ENCODE peak calls at places on chromosomes 12 and 14, in nine cellular contexts. Q, L, C, O, H, Y, U, M and N are unnamed samples.

GRCh38 chr12:58728397-58728796 is 191.9 kb downstream of the LRIG3 start:
- DNase-seq in M (no peak), U (no peak), O (no peak), Q (no peak), C (no peak), H (no peak), L (no peak), Y (peak; percentile 37), N (no peak)

GRCh38 chr14:20409226-20409625 is 4.1 kb downstream of the TEP1 start:
- DNase-seq in U (no peak), Q (no peak), O (no peak), H (no peak), C (no peak), L (no peak), Y (no peak), M (no peak), N (no peak)

GRCh38 chr12:132886529-132887477 is 602 bp downstream of the CHFR start:
- DNase-seq in C (no peak), M (no peak), L (no peak), U (peak; percentile 21), O (no peak), H (no peak), Q (no peak), Y (peak; percentile 52), N (peak; percentile 45)

GRCh38 chr14:29140059-29140458 is 373.5 kb downstream of the FOXG1 start:
- DNase-seq in H (no peak), C (no peak), O (no peak), Q (no peak), M (no peak), Y (no peak), U (no peak), L (no peak), N (no peak)

GRCh38 chr14:105926415-105927093 is 400.2 kb downstream of the TMEM121 start:
- DNase-seq in U (no peak), H (no peak), M (no peak), O (no peak), L (peak; percentile 73), C (no peak), Q (peak; percentile 38), Y (no peak), N (no peak)

GRCh38 chr12:27305673-27306504 is 26.7 kb upstream of the BMAL2 start:
- DNase-seq in L (no peak), M (no peak), Q (no peak), C (no peak), H (peak; percentile 73), Y (peak; percentile 49), U (peak; percentile 69), O (no peak), N (peak; percentile 48)

GRCh38 chr14:44720707-44721106 is 213.6 kb upstream of the FSCB start:
- DNase-seq in C (no peak), H (no peak), O (no peak), L (no peak), U (no peak), Y (no peak), M (no peak), Q (no peak), N (no peak)

GRCh38 chr14:100622234-100622633 is 35.0 kb upstream of the BEGAIN start:
- DNase-seq in M (peak; percentile 59), C (no peak), L (peak; percentile 54), O (no peak), Q (no peak), H (no peak), U (no peak), Y (no peak), N (no peak)

GRCh38 chr14:34029921-34030334 is 79.1 kb upstream of the EGLN3 start:
- DNase-seq in Y (no peak), M (peak; percentile 79), U (peak; percentile 88), C (peak; percentile 72), Q (peak; percentile 67), L (no peak), O (no peak), H (no peak), N (no peak)

GRCh38 chr14:64556526-64556925 is 6.8 kb downstream of the PPP1R36 start:
- DNase-seq in C (no peak), M (no peak), H (no peak), Q (no peak), O (no peak), U (peak; percentile 95), L (no peak), Y (peak; percentile 44), N (peak; percentile 40)

GRCh38 chr12:67082221-67082620 is 186.9 kb upstream of the CAND1 start:
- DNase-seq in H (no peak), Q (no peak), L (no peak), C (no peak), Y (no peak), O (no peak), U (no peak), M (no peak), N (no peak)

GRCh38 chr12:632102-632696 is 31.0 kb downstream of the NINJ2 start:
- DNase-seq in L (peak; percentile 13), Q (no peak), U (peak; percentile 80), Y (peak; percentile 98), C (peak; percentile 38), O (no peak), M (no peak), H (no peak), N (no peak)

GRCh38 chr12:59182191-59182590 is 261.9 kb upstream of the LRIG3 start:
- DNase-seq in H (no peak), C (no peak), Y (no peak), Q (no peak), O (no peak), U (no peak), M (no peak), L (no peak), N (no peak)

GRCh38 chr12:96375841-96376249 is 24.4 kb downstream of the CDK17 start:
- DNase-seq in L (no peak), C (no peak), O (peak; percentile 56), U (no peak), Y (no peak), H (peak; percentile 83), M (no peak), Q (no peak), N (no peak)
- H3K4me1 ChIP-seq in L (peaks cover 45% of the 10 kb centered on the region), C (peaks cover 29% of the 10 kb centered on the region), O (peaks cover 18% of the 10 kb centered on the region), U (peaks cover 13% of the 10 kb centered on the region), Y (peaks cover 7% of the 10 kb centered on the region), H (peaks cover 68% of the 10 kb centered on the region), M (peaks cover 12% of the 10 kb centered on the region), Q (peaks cover 64% of the 10 kb centered on the region), N (peaks cover 30% of the 10 kb centered on the region)

DNA sequence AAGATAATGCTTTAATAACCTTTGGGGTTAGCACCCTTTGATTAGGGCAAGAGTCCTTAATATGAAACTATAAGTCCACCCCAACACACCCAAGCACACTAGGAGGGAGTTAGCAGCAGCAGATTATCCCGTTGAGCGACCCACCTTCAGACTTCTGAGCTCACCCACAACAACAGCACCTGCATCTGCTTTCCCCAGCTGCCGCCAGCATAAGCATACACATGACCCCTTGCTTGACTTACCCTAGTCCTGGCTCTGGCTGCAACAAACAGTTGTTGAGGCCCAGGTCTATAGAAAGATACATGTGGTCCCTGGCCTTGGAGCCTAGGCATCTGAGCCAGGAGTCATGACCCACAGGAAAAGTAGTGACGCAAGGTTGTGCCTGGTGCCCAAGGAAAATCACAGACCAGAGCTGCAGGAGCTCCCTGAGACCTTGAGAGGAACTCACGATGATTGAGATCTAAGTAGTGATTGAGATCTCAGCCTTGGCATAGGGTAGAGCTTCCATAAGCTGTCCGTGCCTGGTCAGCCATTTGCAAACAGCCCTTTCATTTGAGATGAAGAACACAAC is 19.0 kb downstream of the ZDHHC22 start:
- DNase-seq in Y (no peak), H (no peak), U (no peak), L (no peak), C (no peak), M (no peak), O (no peak), Q (no peak), N (no peak)
- H3K27ac ChIP-seq in Y (no peak overlapping the region), H (no peak overlapping the region), U (no peak overlapping the region), L (no peak overlapping the region), C (peak overlapping the region; percentile 37), M (no peak overlapping the region), O (no peak overlapping the region), Q (no peak overlapping the region), N (no peak overlapping the region)

GRCh38 chr12:123119808-123120207 is 31.1 kb downstream of the PITPNM2 start:
- DNase-seq in H (no peak), U (no peak), C (no peak), L (no peak), Y (no peak), M (no peak), O (peak; percentile 57), Q (no peak), N (no peak)
- H3K4me1 ChIP-seq in H (no peaks in the 10 kb centered on the region), U (peaks cover 10% of the 10 kb centered on the region), C (peaks cover 28% of the 10 kb centered on the region), L (peaks cover 12% of the 10 kb centered on the region), Y (peaks cover 37% of the 10 kb centered on the region), M (peaks cover 13% of the 10 kb centered on the region), O (peaks cover 26% of the 10 kb centered on the region), Q (peaks cover 37% of the 10 kb centered on the region), N (no peaks in the 10 kb centered on the region)

GRCh38 chr14:68882235-68882634 is 89.4 kb upstream of the ZFP36L1 start:
- DNase-seq in H (no peak), U (no peak), M (no peak), Y (no peak), L (no peak), C (no peak), O (no peak), Q (no peak), N (no peak)

GRCh38 chr14:68885226-68886108 is 92.6 kb upstream of the ZFP36L1 start:
- DNase-seq in L (no peak), Y (no peak), C (no peak), M (no peak), H (no peak), U (no peak), Q (no peak), O (no peak), N (no peak)

GRCh38 chr14:68881396-68881795 is 88.5 kb upstream of the ZFP36L1 start:
- DNase-seq in H (no peak), Y (no peak), O (no peak), U (no peak), M (no peak), C (no peak), Q (no peak), L (no peak), N (no peak)

GRCh38 chr14:68886109-68886434 is 93.0 kb downstream of the ACTN1 start:
- DNase-seq in Q (no peak), C (no peak), M (no peak), U (peak; percentile 41), H (no peak), O (no peak), Y (no peak), L (no peak), N (peak; percentile 18)

DNA sequence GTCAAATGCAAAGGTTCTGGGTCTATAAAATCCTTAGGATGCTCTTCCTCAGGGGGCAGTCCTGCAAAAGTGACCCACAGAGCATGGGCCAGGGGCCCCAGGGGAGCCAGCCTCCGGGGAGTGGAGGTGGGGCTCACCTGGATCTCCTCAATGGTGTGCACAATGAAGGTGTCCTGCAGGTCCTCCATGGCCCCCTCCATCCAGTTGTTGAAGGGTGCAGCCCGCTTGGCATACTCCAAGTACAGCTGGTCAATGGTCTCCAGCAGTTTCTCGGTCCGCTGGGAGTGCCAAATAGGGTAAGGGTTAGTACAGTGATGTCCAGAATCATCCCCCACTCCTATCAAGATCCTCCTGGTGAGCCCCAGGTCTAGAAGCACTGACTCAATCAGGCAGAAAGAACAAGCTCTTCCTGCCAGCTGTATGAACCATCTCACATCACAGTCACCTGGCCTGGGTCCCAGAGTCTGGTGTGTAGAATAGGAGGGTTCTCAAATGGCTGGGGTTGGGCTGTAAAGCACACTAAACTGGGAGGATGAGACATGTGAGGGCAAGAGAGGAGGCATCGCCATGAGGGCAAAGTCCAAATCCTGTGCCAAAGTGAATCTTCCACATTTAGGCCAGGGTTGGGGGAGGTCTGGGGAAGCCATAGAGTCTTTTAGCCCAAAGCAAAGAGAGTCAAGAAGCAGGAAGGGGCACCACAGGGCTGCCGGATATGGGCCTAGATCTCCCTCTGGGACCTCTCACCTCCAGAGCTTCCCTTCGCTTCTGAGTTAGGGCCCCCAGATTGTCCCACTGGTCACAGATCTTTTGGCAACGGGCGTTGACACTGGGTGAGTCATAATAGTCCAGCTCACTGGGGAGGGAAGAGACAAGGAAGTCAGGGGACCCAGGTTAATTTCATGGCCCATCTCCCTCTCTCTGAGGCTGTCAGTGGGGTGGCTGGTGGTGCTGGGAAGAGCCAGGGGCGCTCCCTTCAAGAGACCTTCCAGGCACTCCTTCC is 91.5 kb upstream of the ZFP36L1 start:
- DNase-seq in L (no peak), U (peak; percentile 89), H (no peak), C (no peak), O (no peak), Y (peak; percentile 87), Q (no peak), M (peak; percentile 77), N (no peak)
- H3K27ac ChIP-seq in L (no peak overlapping the region), U (no peak overlapping the region), H (no peak overlapping the region), C (no peak overlapping the region), O (no peak overlapping the region), Y (peak overlapping the region; percentile 87), Q (peak overlapping the region; percentile 30), M (peak overlapping the region; percentile 77), N (no peak overlapping the region)